ENCODE peak calls at places on chromosomes 6 and 20, in seven cellular contexts. V, Q, C, R, N, L and W are unnamed samples.

GRCh38 chr6:127190552-127190951 is 72.1 kb downstream of the RSPO3 start:
- DNase-seq in V (no peak), Q (no peak), C (no peak), R (peak; percentile 19), N (no peak), L (no peak), W (no peak)

GRCh38 chr6:57423468-57423867 is 106.0 kb downstream of the PRIM2 start:
- DNase-seq in V (no peak), Q (no peak), C (no peak), R (peak; percentile 60), N (no peak), L (no peak), W (no peak)

GRCh38 chr6:18118330-18118729 is 4.1 kb downstream of the NHLRC1 start:
- DNase-seq in V (no peak), Q (no peak), C (no peak), R (no peak), N (no peak), L (no peak), W (no peak)

GRCh38 chr6:166540631-166541331 is 45.7 kb downstream of the RAMACL start:
- DNase-seq in V (peak; percentile 47), Q (peak; percentile 55), C (no peak), R (no peak), N (no peak), L (no peak), W (no peak)

GRCh38 chr20:50064640-50065615 is 48.0 kb downstream of the UBE2V1 start:
- DNase-seq in V (no peak), Q (no peak), C (no peak), R (no peak), N (no peak), L (no peak), W (no peak)

GRCh38 chr6:158284340-158285210 is 27.7 kb upstream of the TULP4 start:
- DNase-seq in V (no peak), Q (peak; percentile 8), C (no peak), R (peak; percentile 23), N (no peak), L (no peak), W (no peak)

GRCh38 chr6:133286765-133287164 is 45.6 kb downstream of the EYA4 start:
- DNase-seq in V (no peak), Q (no peak), C (no peak), R (peak; percentile 27), N (no peak), L (no peak), W (no peak)

GRCh38 chr6:1317302-1317815 is 5.5 kb downstream of the FOXQ1 start:
- DNase-seq in V (no peak), Q (no peak), C (no peak), R (no peak), N (no peak), L (no peak), W (no peak)

GRCh38 chr6:2918936-2919335 is 15.8 kb upstream of the SERPINB9 start:
- DNase-seq in V (no peak), Q (no peak), C (no peak), R (no peak), N (no peak), L (no peak), W (no peak)

GRCh38 chr6:20328266-20328946 is 73.3 kb upstream of the E2F3 start:
- DNase-seq in V (no peak), Q (no peak), C (no peak), R (no peak), N (no peak), L (no peak), W (no peak)

GRCh38 chr6:106748547-106749207 is 119.3 kb downstream of the QRSL1 start:
- DNase-seq in V (no peak), Q (no peak), C (no peak), R (peak; percentile 53), N (no peak), L (no peak), W (no peak)

GRCh38 chr6:111718990-111719389 is 113.3 kb upstream of the TRAF3IP2 start:
- DNase-seq in V (no peak), Q (no peak), C (no peak), R (no peak), N (no peak), L (no peak), W (no peak)

GRCh38 chr6:125377621-125378020 is 75.9 kb upstream of the HDDC2 start:
- DNase-seq in V (no peak), Q (no peak), C (no peak), R (no peak), N (no peak), L (no peak), W (no peak)

GRCh38 chr6:22442826-22443225 is 126.5 kb upstream of the HDGFL1 start:
- DNase-seq in V (no peak), Q (no peak), C (no peak), R (no peak), N (no peak), L (peak; percentile 5), W (no peak)

GRCh38 chr6:83169511-83169910 is 23.6 kb downstream of the PGM3 start:
- DNase-seq in V (no peak), Q (no peak), C (no peak), R (no peak), N (no peak), L (no peak), W (no peak)

GRCh38 chr6:71349395-71349794 is 60.8 kb downstream of the OGFRL1 start:
- DNase-seq in V (no peak), Q (no peak), C (no peak), R (peak; percentile 19), N (no peak), L (no peak), W (no peak)

GRCh38 chr6:129774697-129775447 is 64.9 kb upstream of the ARHGAP18 start:
- DNase-seq in V (peak; percentile 34), Q (peak; percentile 22), C (peak; percentile 60), R (peak; percentile 77), N (peak; percentile 56), L (peak; percentile 75), W (peak; percentile 43)

GRCh38 chr6:42259286-42259685 is 41.6 kb upstream of the MRPS10 start:
- DNase-seq in V (no peak), Q (no peak), C (no peak), R (no peak), N (no peak), L (no peak), W (no peak)

GRCh38 chr6:27669798-27670301 is 196.9 kb upstream of the ZNF184 start:
- DNase-seq in V (no peak), Q (no peak), C (no peak), R (no peak), N (no peak), L (no peak), W (no peak)

GRCh38 chr20:45066372-45066771 is 34.6 kb downstream of the KCNS1 start:
- DNase-seq in V (no peak), Q (no peak), C (no peak), R (no peak), N (no peak), L (no peak), W (no peak)

GRCh38 chr20:50099565-50099991 is 13.4 kb downstream of the UBE2V1 start:
- DNase-seq in V (no peak), Q (no peak), C (no peak), R (no peak), N (no peak), L (no peak), W (no peak)

GRCh38 chr6:7285416-7285815 is 27.6 kb downstream of the SSR1 start:
- DNase-seq in V (no peak), Q (no peak), C (no peak), R (no peak), N (no peak), L (no peak), W (no peak)

GRCh38 chr6:31652925-31653724 is 664 bp upstream of the BAG6 start:
- DNase-seq in V (no peak), Q (peak; percentile 85), C (peak; percentile 90), R (peak; percentile 88), N (peak; percentile 83), L (peak; percentile 90), W (no peak)

GRCh38 chr6:9699890-9700289 is 715.0 kb downstream of the TFAP2A start:
- DNase-seq in V (no peak), Q (no peak), C (no peak), R (no peak), N (no peak), L (no peak), W (no peak)

GRCh38 chr6:29702519-29703103 is 20.6 kb upstream of the HLA-F start:
- DNase-seq in V (peak; percentile 85), Q (peak; percentile 75), C (no peak), R (peak; percentile 84), N (no peak), L (peak; percentile 66), W (peak; percentile 81)

GRCh38 chr6:27250955-27251671 is 3.6 kb downstream of the PRSS16 start:
- DNase-seq in V (peak; percentile 69), Q (peak; percentile 57), C (peak; percentile 90), R (peak; percentile 93), N (peak; percentile 92), L (peak; percentile 93), W (peak; percentile 62)

GRCh38 chr6:87714093-87714809 is 12.2 kb upstream of the AKIRIN2 start:
- DNase-seq in V (no peak), Q (no peak), C (no peak), R (no peak), N (no peak), L (no peak), W (no peak)

GRCh38 chr6:119442776-119443184 is 93.2 kb upstream of the MAN1A1 start:
- DNase-seq in V (no peak), Q (no peak), C (peak; percentile 48), R (no peak), N (no peak), L (no peak), W (no peak)

GRCh38 chr6:137496909-137497721 is 2.9 kb upstream of the OLIG3 start:
- DNase-seq in V (no peak), Q (no peak), C (no peak), R (no peak), N (no peak), L (no peak), W (peak; percentile 40)

GRCh38 chr20:7505835-7506221 is 434.4 kb downstream of the HAO1 start:
- DNase-seq in V (no peak), Q (no peak), C (no peak), R (no peak), N (no peak), L (no peak), W (no peak)

GRCh38 chr20:36852187-36852586 is 23.8 kb upstream of the TLDC2 start:
- DNase-seq in V (no peak), Q (no peak), C (no peak), R (no peak), N (no peak), L (no peak), W (no peak)

GRCh38 chr6:51559059-51559458 is 528.4 kb downstream of the PKHD1 start:
- DNase-seq in V (no peak), Q (no peak), C (no peak), R (peak; percentile 14), N (no peak), L (no peak), W (no peak)

GRCh38 chr6:24796616-24797290 is 2.0 kb downstream of the ARMH2 start:
- DNase-seq in V (no peak), Q (no peak), C (no peak), R (no peak), N (no peak), L (no peak), W (no peak)

GRCh38 chr6:40440083-40440482 is 147.1 kb downstream of the LRFN2 start:
- DNase-seq in V (no peak), Q (no peak), C (no peak), R (no peak), N (no peak), L (no peak), W (no peak)

GRCh38 chr6:108968746-108969316 is 120.6 kb downstream of the ARMC2 start:
- DNase-seq in V (no peak), Q (no peak), C (no peak), R (no peak), N (no peak), L (no peak), W (no peak)

GRCh38 chr6:148446681-148447080 is 104.0 kb downstream of the SASH1 start:
- DNase-seq in V (no peak), Q (no peak), C (no peak), R (no peak), N (no peak), L (no peak), W (no peak)

GRCh38 chr6:27902335-27903314 is 9.6 kb downstream of the OR2B2 start:
- DNase-seq in V (peak; percentile 90), Q (peak; percentile 88), C (peak; percentile 92), R (peak; percentile 74), N (peak; percentile 88), L (peak; percentile 54), W (peak; percentile 82)